ENCODE peak calls at places on chromosome 13, in seven cellular contexts. One of them, this sample, is unnamed.

GRCh38 chr13:112782433-112783010 is 92.7 kb downstream of the ATP11A start:
- DNase-seq in IMR-90: no peak
- DNase-seq in H1: no peak
- DNase-seq in H9: no peak
- DNase-seq in mesenchymal stem cell: peak
- DNase-seq in mesendoderm: no peak
- DNase-seq in trophoblast cell: no peak
- DNase-seq in this sample: no peak

GRCh38 chr13:114099191-114099590 is 33.2 kb downstream of the RASA3 start:
- DNase-seq in IMR-90: peak
- DNase-seq in H1: no peak
- DNase-seq in H9: peak
- DNase-seq in mesenchymal stem cell: peak
- DNase-seq in mesendoderm: peak
- DNase-seq in trophoblast cell: peak
- DNase-seq in this sample: no peak

GRCh38 chr13:31913459-31913858 is 118.1 kb upstream of the FRY start:
- DNase-seq in IMR-90: no peak
- DNase-seq in H1: no peak
- DNase-seq in H9: no peak
- DNase-seq in mesenchymal stem cell: peak
- DNase-seq in mesendoderm: no peak
- DNase-seq in trophoblast cell: peak
- DNase-seq in this sample: no peak

GRCh38 chr13:109569938-109570711 is 216.3 kb downstream of the IRS2 start:
- DNase-seq in IMR-90: no peak
- DNase-seq in H1: no peak
- DNase-seq in H9: no peak
- DNase-seq in mesenchymal stem cell: no peak
- DNase-seq in mesendoderm: no peak
- DNase-seq in trophoblast cell: no peak
- DNase-seq in this sample: no peak

GRCh38 chr13:19185086-19185864 is 3.7 kb upstream of the TUBA3C start:
- DNase-seq in IMR-90: no peak
- DNase-seq in H1: no peak
- DNase-seq in H9: no peak
- DNase-seq in mesenchymal stem cell: no peak
- DNase-seq in mesendoderm: no peak
- DNase-seq in trophoblast cell: no peak
- DNase-seq in this sample: no peak

GRCh38 chr13:102401305-102401704 is 543 bp downstream of the FGF14 start:
- DNase-seq in IMR-90: no peak
- DNase-seq in H1: no peak
- DNase-seq in H9: no peak
- DNase-seq in mesenchymal stem cell: peak
- DNase-seq in mesendoderm: no peak
- DNase-seq in trophoblast cell: no peak
- DNase-seq in this sample: no peak

GRCh38 chr13:21948781-21949474 is 278.1 kb downstream of the FGF9 start:
- DNase-seq in IMR-90: no peak
- DNase-seq in H1: no peak
- DNase-seq in H9: no peak
- DNase-seq in mesenchymal stem cell: no peak
- DNase-seq in mesendoderm: no peak
- DNase-seq in trophoblast cell: no peak
- DNase-seq in this sample: no peak

GRCh38 chr13:34338102-34338501 is 520.2 kb downstream of the RFC3 start:
- DNase-seq in IMR-90: no peak
- DNase-seq in H1: no peak
- DNase-seq in H9: no peak
- DNase-seq in mesenchymal stem cell: no peak
- DNase-seq in mesendoderm: no peak
- DNase-seq in trophoblast cell: no peak
- DNase-seq in this sample: no peak

GRCh38 chr13:29937836-29938235 is 87.4 kb upstream of the UBL3 start:
- DNase-seq in IMR-90: no peak
- DNase-seq in H1: no peak
- DNase-seq in H9: peak
- DNase-seq in mesenchymal stem cell: no peak
- DNase-seq in mesendoderm: no peak
- DNase-seq in trophoblast cell: no peak
- DNase-seq in this sample: no peak

DNA sequence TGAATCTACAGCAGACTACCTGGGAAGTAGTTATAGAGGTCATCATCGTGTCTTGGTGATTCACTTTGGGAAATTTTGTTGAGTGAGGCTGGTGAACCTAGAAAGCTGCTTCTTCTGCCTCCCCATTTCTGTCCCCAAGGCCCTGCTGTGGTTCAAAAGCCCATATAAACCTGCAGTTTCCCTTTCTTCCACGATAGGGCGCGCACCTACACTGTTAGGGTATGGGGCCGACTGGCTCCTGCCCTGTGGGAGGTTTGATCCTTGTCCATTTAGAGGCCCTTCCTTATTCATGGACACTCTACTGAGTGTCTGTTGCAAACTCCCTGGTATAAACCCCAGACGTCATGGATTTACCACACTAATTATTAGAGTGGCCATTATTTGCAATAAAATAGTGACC is 191.8 kb downstream of the GGACT start:
- DNase-seq in IMR-90: no peak
- DNase-seq in H1: no peak
- DNase-seq in H9: peak
- DNase-seq in mesenchymal stem cell: no peak
- DNase-seq in mesendoderm: peak
- DNase-seq in trophoblast cell: no peak
- DNase-seq in this sample: no peak
- H3K4ac ChIP-seq in IMR-90: no peak
- H3K4ac ChIP-seq in H1: no peak
- H3K4ac ChIP-seq in H9: no peak
- H3K4ac ChIP-seq in mesenchymal stem cell: no peak
- H3K4ac ChIP-seq in mesendoderm: no peak
- H3K4ac ChIP-seq in trophoblast cell: no peak
- H3K4ac ChIP-seq in this sample: no peak

DNA sequence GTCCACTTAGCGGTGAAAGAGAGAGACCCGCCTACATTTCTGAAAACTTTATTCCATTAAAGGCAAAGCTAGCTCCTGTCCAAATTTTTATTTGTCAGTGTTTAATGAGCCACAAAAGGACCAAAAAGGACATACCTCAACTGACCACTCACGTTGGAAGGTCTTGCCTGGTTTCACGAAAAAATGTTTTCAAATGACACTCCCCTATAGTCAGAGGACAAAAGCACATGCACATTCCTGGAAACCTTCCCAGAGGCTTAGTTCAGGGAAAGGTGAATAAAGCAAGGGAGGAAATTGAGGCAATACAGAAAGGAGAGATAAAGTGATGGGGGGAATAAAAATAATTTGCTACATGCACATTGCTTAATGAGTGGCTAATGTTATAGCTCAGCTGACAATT is 55.6 kb downstream of the DOCK9 start:
- DNase-seq in IMR-90: no peak
- DNase-seq in H1: no peak
- DNase-seq in H9: no peak
- DNase-seq in mesenchymal stem cell: no peak
- DNase-seq in mesendoderm: no peak
- DNase-seq in trophoblast cell: no peak
- DNase-seq in this sample: no peak
- H3K27ac ChIP-seq in IMR-90: no peak
- H3K27ac ChIP-seq in H1: no peak
- H3K27ac ChIP-seq in H9: no peak
- H3K27ac ChIP-seq in mesenchymal stem cell: no peak
- H3K27ac ChIP-seq in mesendoderm: no peak
- H3K27ac ChIP-seq in trophoblast cell: no peak
- H3K27ac ChIP-seq in this sample: no peak

GRCh38 chr13:49134305-49134704 is 85.8 kb upstream of the MLNR start:
- DNase-seq in IMR-90: no peak
- DNase-seq in H1: no peak
- DNase-seq in H9: no peak
- DNase-seq in mesenchymal stem cell: no peak
- DNase-seq in mesendoderm: no peak
- DNase-seq in trophoblast cell: no peak
- DNase-seq in this sample: no peak
- H3K4me2 ChIP-seq in IMR-90: no peak
- H3K4me2 ChIP-seq in H1: no peak
- H3K4me2 ChIP-seq in H9: no peak
- H3K4me2 ChIP-seq in mesenchymal stem cell: no peak
- H3K4me2 ChIP-seq in mesendoderm: no peak
- H3K4me2 ChIP-seq in trophoblast cell: no peak
- H3K4me2 ChIP-seq in this sample: no peak

GRCh38 chr13:48142437-48142836 is 47.5 kb upstream of the MED4 start:
- DNase-seq in IMR-90: no peak
- DNase-seq in H1: no peak
- DNase-seq in H9: no peak
- DNase-seq in mesenchymal stem cell: no peak
- DNase-seq in mesendoderm: no peak
- DNase-seq in trophoblast cell: peak
- DNase-seq in this sample: no peak
- H3K4ac ChIP-seq in IMR-90: no peak
- H3K4ac ChIP-seq in H1: no peak
- H3K4ac ChIP-seq in H9: no peak
- H3K4ac ChIP-seq in mesenchymal stem cell: no peak
- H3K4ac ChIP-seq in mesendoderm: no peak
- H3K4ac ChIP-seq in trophoblast cell: no peak
- H3K4ac ChIP-seq in this sample: no peak